ENCODE peak calls at places on chromosome 16, in nine cellular contexts. K, X, F, U, R, H, E, C and O are unnamed samples.

GRCh38 chr16:1287982-1288670 is 21.3 kb upstream of the UBE2I start:
- DNase-seq in K (no peak), X (no peak), F (no peak), U (no peak), R (no peak), H (peak), E (no peak), C (no peak), O (no peak)

GRCh38 chr16:2799205-2799851 is 1.1 kb downstream of the PRSS41 start:
- DNase-seq in K (no peak), X (no peak), F (no peak), U (no peak), R (no peak), H (no peak), E (no peak), C (no peak), O (peak)

GRCh38 chr16:24075929-24076716 is 180.0 kb upstream of the CACNG3 start:
- DNase-seq in K (no peak), X (peak), F (no peak), U (no peak), R (no peak), H (no peak), E (no peak), C (no peak), O (no peak)

GRCh38 chr16:874366-875181 is 74.0 kb upstream of the GNG13 start:
- DNase-seq in K (no peak), X (no peak), F (no peak), U (no peak), R (no peak), H (peak), E (no peak), C (no peak), O (peak)

GRCh38 chr16:80671281-80671849 is 130.6 kb downstream of the DYNLRB2 start:
- DNase-seq in K (no peak), X (no peak), F (no peak), U (no peak), R (no peak), H (no peak), E (no peak), C (no peak), O (no peak)

GRCh38 chr16:9518054-9518453 is 426.6 kb downstream of the HAPSTR1 start:
- DNase-seq in K (no peak), X (no peak), F (no peak), U (no peak), R (no peak), H (peak), E (peak), C (no peak), O (no peak)

GRCh38 chr16:74700206-74701040 is at the start of gene MLKL:
- DNase-seq in K (peak), X (peak), F (peak), U (no peak), R (peak), H (peak), E (peak), C (no peak), O (no peak)

GRCh38 chr16:52526429-52526828 is 20.5 kb downstream of the TOX3 start:
- DNase-seq in K (no peak), X (no peak), F (no peak), U (no peak), R (no peak), H (no peak), E (no peak), C (no peak), O (no peak)

GRCh38 chr16:1890701-1891035 is 18.7 kb upstream of the MEIOB start:
- DNase-seq in K (no peak), X (no peak), F (no peak), U (no peak), R (no peak), H (no peak), E (no peak), C (no peak), O (peak)

GRCh38 chr16:81586421-81586820 is 141.8 kb downstream of the CMIP start:
- DNase-seq in K (no peak), X (no peak), F (no peak), U (no peak), R (no peak), H (peak), E (no peak), C (no peak), O (peak)

GRCh38 chr16:60729052-60729451 is 1307.2 kb downstream of the CDH8 start:
- DNase-seq in K (no peak), X (no peak), F (no peak), U (no peak), R (no peak), H (no peak), E (no peak), C (no peak), O (no peak)

GRCh38 chr16:12801511-12802042 is 2.1 kb downstream of the CPPED1 start:
- DNase-seq in K (no peak), X (no peak), F (peak), U (peak), R (no peak), H (no peak), E (no peak), C (no peak), O (no peak)

GRCh38 chr16:64211306-64211705 is 910.6 kb downstream of the CDH11 start:
- DNase-seq in K (no peak), X (no peak), F (no peak), U (no peak), R (no peak), H (no peak), E (no peak), C (no peak), O (no peak)

GRCh38 chr16:85424260-85425060 is 188.7 kb upstream of the GSE1 start:
- DNase-seq in K (peak), X (no peak), F (no peak), U (no peak), R (no peak), H (peak), E (no peak), C (no peak), O (peak)

GRCh38 chr16:4641876-4642275 is 17.2 kb downstream of the MGRN1 start:
- DNase-seq in K (no peak), X (no peak), F (no peak), U (no peak), R (no peak), H (no peak), E (no peak), C (no peak), O (no peak)

GRCh38 chr16:28951410-28951943 is 740 bp downstream of the NFATC2IP start:
- DNase-seq in K (peak), X (no peak), F (no peak), U (no peak), R (no peak), H (no peak), E (no peak), C (no peak), O (no peak)

GRCh38 chr16:28187595-28188004 is 24.2 kb downstream of the XPO6 start:
- DNase-seq in K (no peak), X (no peak), F (no peak), U (no peak), R (no peak), H (no peak), E (no peak), C (no peak), O (no peak)

GRCh38 chr16:106623-107324 is 28.7 kb downstream of the MPG start:
- DNase-seq in K (peak), X (no peak), F (peak), U (peak), R (peak), H (no peak), E (no peak), C (no peak), O (no peak)

GRCh38 chr16:9328386-9328785 is 236.9 kb downstream of the HAPSTR1 start:
- DNase-seq in K (no peak), X (no peak), F (no peak), U (no peak), R (no peak), H (no peak), E (no peak), C (no peak), O (no peak)

GRCh38 chr16:72409428-72409827 is 237.5 kb upstream of the PMFBP1 start:
- DNase-seq in K (no peak), X (no peak), F (no peak), U (no peak), R (no peak), H (no peak), E (no peak), C (no peak), O (no peak)

GRCh38 chr16:77236063-77236511 is 36.9 kb downstream of the SYCE1L start:
- DNase-seq in K (peak), X (peak), F (peak), U (peak), R (peak), H (peak), E (peak), C (no peak), O (no peak)
- TF ChIP-seq CTCF in K (peak), X (peak), F (peak), U (no peak), R (peak), H (peak), E (peak), C (peak), O (peak)

DNA sequence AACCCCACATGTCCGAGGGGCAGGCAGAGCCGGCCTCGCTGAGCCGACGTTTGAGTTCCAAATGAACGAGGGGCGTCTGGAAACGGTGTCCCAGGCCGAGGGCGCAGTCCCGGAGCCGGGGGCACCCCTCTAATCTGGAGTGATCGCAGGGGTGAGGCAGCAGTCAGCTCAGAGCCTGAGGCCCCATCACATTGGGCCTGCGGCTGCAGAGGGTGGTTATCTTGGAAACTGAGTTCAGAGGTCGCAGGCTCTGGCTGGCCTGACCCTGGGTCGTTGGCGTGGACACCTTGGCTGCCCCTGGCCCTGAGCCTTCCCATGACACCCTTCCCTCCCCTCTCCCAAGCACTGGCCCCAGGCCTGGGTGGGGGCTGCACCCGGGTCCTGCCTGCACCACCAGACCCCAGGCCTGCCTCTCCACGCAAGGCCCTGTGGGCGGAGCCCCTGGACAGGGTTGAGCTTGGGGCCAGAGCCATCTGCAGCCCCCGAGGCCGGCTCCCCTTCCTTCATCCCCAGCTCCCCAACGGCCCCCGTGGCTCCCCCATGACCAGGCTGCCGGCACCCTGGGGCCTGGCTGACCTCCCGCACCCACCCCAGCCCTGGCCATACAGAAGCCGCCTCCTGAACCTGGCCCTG is 45.6 kb downstream of the ZFPM1 start:
- DNase-seq in K (no peak), X (no peak), F (no peak), U (no peak), R (no peak), H (no peak), E (no peak), C (no peak), O (no peak)
- TF ChIP-seq CTCF in K (no peak), X (no peak), F (no peak), U (no peak), R (no peak), H (no peak), E (no peak), C (no peak), O (no peak)

DNA sequence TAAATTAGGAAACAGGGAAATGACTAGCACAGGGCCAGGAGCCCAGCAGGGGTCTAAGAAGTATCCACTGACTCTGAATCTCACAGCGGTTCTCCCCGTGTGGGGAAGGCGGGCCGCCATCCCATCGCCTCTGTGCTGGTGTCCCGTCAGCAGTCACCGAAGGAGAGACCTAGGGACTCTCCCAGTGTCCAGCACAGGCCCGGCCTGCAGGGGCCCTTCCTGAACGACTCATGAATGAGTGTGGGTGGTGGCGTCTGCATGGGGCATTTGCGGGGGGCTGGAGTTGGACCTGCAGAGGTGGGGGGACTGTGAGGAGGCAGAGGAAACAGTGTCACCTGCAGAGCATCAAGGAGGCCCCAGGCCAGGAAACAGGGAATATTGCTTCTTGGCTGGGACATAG is 10.4 kb downstream of the KCNG4 start:
- DNase-seq in K (no peak), X (no peak), F (no peak), U (no peak), R (no peak), H (no peak), E (no peak), C (no peak), O (no peak)
- TF ChIP-seq CTCF in K (no peak), X (no peak), F (no peak), U (no peak), R (no peak), H (no peak), E (no peak), C (no peak), O (no peak)

GRCh38 chr16:17830651-17831050 is 359.9 kb upstream of the XYLT1 start:
- DNase-seq in K (no peak), X (no peak), F (no peak), U (no peak), R (no peak), H (no peak), E (no peak), C (no peak), O (no peak)

GRCh38 chr16:17828012-17828411 is 357.3 kb upstream of the XYLT1 start:
- DNase-seq in K (no peak), X (no peak), F (peak), U (peak), R (no peak), H (no peak), E (no peak), C (no peak), O (no peak)

GRCh38 chr16:17829826-17830225 is 359.1 kb upstream of the XYLT1 start:
- DNase-seq in K (no peak), X (no peak), F (peak), U (no peak), R (no peak), H (no peak), E (no peak), C (no peak), O (no peak)

GRCh38 chr16:17832738-17833137 is 362.0 kb upstream of the XYLT1 start:
- DNase-seq in K (no peak), X (no peak), F (peak), U (no peak), R (no peak), H (no peak), E (no peak), C (peak), O (no peak)

DNA sequence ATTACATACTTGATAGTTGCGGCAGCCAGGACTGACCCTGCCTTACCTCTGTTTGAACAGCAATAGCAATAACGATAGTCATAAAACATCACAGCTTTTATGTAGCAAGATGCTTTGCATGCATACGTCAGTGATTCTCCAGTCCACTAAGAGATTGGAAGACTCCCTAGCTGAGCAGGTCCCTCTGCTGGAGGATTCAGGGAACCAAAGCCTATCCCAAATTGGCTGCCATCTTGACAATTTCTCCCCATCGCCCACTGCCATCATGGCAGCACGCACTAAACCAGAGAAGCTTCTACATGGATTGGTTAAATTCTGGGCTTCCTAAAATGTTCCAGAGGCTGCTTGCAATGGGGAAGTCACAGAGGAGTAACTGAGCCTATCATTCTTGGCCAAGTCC is 360.6 kb upstream of the XYLT1 start:
- DNase-seq in K (peak), X (no peak), F (peak), U (no peak), R (no peak), H (no peak), E (no peak), C (no peak), O (no peak)
- TF ChIP-seq CTCF in K (no peak), X (no peak), F (peak), U (no peak), R (no peak), H (no peak), E (no peak), C (no peak), O (no peak)

GRCh38 chr16:88507231-88507743 is 54.2 kb downstream of the ZFPM1 start:
- DNase-seq in K (no peak), X (no peak), F (peak), U (no peak), R (peak), H (no peak), E (no peak), C (no peak), O (no peak)

GRCh38 chr16:88506723-88507122 is 53.6 kb downstream of the ZFPM1 start:
- DNase-seq in K (no peak), X (no peak), F (no peak), U (no peak), R (no peak), H (no peak), E (no peak), C (no peak), O (no peak)

GRCh38 chr16:88504489-88505404 is 51.7 kb downstream of the ZFPM1 start:
- DNase-seq in K (no peak), X (no peak), F (no peak), U (no peak), R (no peak), H (no peak), E (no peak), C (no peak), O (no peak)

GRCh38 chr16:88503771-88504488 is 50.9 kb downstream of the ZFPM1 start:
- DNase-seq in K (no peak), X (no peak), F (no peak), U (no peak), R (no peak), H (no peak), E (no peak), C (no peak), O (no peak)

GRCh38 chr16:88505405-88506082 is 52.5 kb downstream of the ZFPM1 start:
- DNase-seq in K (peak), X (no peak), F (peak), U (no peak), R (peak), H (no peak), E (no peak), C (peak), O (no peak)
- TF ChIP-seq CTCF in K (no peak), X (peak), F (peak), U (peak), R (peak), H (peak), E (no peak), C (peak), O (peak)

DNA sequence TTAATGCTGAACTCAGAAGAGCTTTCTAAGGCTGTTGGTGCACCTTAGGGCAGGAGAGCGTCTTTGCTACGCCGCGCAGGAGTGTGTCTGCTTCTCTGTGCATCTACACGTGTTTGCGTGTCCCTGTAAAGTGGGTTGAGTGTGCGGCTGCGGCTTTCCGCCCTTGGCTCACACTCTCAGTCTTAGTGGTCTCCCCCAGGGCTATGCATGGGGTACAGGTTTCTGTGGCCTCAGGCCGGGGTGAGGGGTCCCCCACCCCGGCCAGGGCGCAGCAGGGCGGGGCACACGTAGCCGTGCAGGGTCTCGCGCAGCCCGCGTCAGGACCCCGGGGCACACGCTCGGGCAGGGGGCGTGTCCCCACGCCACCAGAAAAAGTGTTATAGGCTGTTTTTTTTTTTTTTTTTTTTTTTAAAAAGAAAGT is 710 bp upstream of the TENT4B start:
- DNase-seq in K (no peak), X (no peak), F (peak), U (no peak), R (no peak), H (no peak), E (peak), C (no peak), O (no peak)
- TF ChIP-seq CTCF in K (no peak), X (no peak), F (no peak), U (no peak), R (no peak), H (no peak), E (no peak), C (no peak), O (peak)

GRCh38 chr16:67176662-67177061 is 6.3 kb downstream of the NOL3 start:
- DNase-seq in K (no peak), X (no peak), F (no peak), U (no peak), R (no peak), H (peak), E (no peak), C (no peak), O (peak)

GRCh38 chr16:67173323-67173722 is 3.0 kb downstream of the NOL3 start:
- DNase-seq in K (no peak), X (no peak), F (no peak), U (no peak), R (no peak), H (no peak), E (no peak), C (no peak), O (no peak)

GRCh38 chr16:67170948-67171649 is 761 bp downstream of the NOL3 start:
- DNase-seq in K (no peak), X (no peak), F (peak), U (no peak), R (peak), H (peak), E (no peak), C (no peak), O (no peak)

GRCh38 chr16:67174706-67175231 is 4.4 kb downstream of the NOL3 start:
- DNase-seq in K (no peak), X (no peak), F (no peak), U (no peak), R (no peak), H (peak), E (no peak), C (no peak), O (peak)

DNA sequence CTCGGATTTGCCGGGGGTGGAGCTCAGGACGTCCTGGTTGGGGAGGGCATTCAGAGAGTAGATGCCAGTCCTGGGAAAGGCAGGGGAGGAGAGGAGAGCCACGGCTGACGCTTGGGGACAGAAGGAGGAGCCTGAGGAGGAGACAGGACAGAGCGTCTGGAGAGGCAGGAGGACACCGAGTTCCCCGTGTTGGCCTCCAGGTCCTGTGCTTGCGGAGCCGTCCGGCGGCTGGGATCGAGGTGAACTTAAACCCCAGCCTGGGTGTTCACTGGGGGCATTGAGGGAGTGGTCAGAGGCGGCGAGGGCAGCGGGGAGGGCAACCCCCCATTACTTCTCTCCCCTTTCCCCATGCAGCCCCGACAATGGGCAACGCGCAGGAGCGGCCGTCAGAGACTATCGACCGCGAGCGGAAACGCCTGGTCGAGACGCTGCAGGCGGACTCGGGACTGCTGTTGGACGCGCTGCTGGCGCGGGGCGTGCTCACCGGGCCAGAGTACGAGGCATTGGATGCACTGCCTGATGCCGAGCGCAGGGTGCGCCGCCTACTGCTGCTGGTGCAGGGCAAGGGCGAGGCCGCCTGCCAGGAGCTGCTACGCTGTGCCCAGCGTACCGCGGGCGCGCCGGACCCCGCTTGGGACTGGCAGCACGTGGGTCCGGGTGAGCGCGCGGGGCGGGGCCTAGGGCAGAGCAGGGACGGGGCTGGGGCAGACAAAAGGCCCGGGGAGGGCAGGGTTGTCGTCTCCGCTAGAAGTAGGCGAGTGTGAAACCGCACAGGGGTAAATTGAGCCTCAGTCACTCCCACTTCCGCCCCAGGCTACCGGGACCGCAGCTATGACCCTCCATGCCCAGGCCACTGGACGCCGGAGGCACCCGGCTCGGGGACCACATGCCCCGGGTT is 3.7 kb downstream of the NOL3 start:
- DNase-seq in K (peak), X (peak), F (peak), U (peak), R (peak), H (peak), E (peak), C (no peak), O (peak)
- TF ChIP-seq CTCF in K (no peak), X (peak), F (no peak), U (peak), R (peak), H (peak), E (peak), C (no peak), O (peak)